ENCODE peak calls at places on chromosome 22, in ten cellular contexts. Y is GM23338, D is Panc1, H is K562, W is prostate gland, F is endothelial cell of umbilical vein, C is esophagus muscularis mucosa, E is vagina, S is GM12878, R is spleen. V is an unnamed sample.

GRCh38 chr22:41062146-41062545 is 30.2 kb upstream of the EP300 start:
- DNase-seq in H (no peak), E (no peak), C (no peak), R (peak), D (no peak), F (no peak), W (no peak), Y (peak), S (no peak), V (no peak)

GRCh38 chr22:46176508-46177003 is 26.2 kb downstream of the PPARA start:
- DNase-seq in W (no peak), C (no peak), H (no peak), S (no peak), R (no peak), D (no peak), E (no peak), Y (no peak), F (no peak), V (no peak)

GRCh38 chr22:48072777-48073176 is 1310.3 kb downstream of the TBC1D22A start:
- DNase-seq in S (no peak), C (no peak), H (no peak), F (no peak), W (no peak), D (no peak), R (no peak), Y (peak), E (no peak), V (no peak)

GRCh38 chr22:26797910-26798309 is 140.5 kb downstream of the MIAT start:
- DNase-seq in W (no peak), D (no peak), H (peak), Y (peak), E (no peak), C (no peak), R (no peak), S (no peak), F (no peak), V (no peak)

GRCh38 chr22:37262346-37262745 is 18.3 kb upstream of the RAC2 start:
- DNase-seq in Y (no peak), E (no peak), R (peak), W (no peak), H (no peak), D (no peak), C (no peak), S (no peak), F (no peak), V (no peak)

GRCh38 chr22:20439556-20439927 is 1.9 kb upstream of the SCARF2 start:
- DNase-seq in S (no peak), W (no peak), Y (no peak), F (no peak), H (no peak), R (peak), E (no peak), C (no peak), D (no peak), V (no peak)

GRCh38 chr22:47605886-47606285 is 843.4 kb downstream of the TBC1D22A start:
- DNase-seq in R (peak), W (no peak), S (no peak), C (no peak), Y (no peak), F (no peak), E (no peak), H (no peak), D (no peak), V (no peak)

GRCh38 chr22:17198188-17199130 is 20.8 kb downstream of the ADA2 start:
- DNase-seq in Y (peak), D (no peak), S (no peak), F (no peak), E (no peak), R (no peak), W (peak), H (peak), C (no peak), V (no peak)

GRCh38 chr22:27438271-27438980 is 363.1 kb downstream of the MN1 start:
- DNase-seq in F (no peak), C (no peak), Y (no peak), S (no peak), H (no peak), E (no peak), D (no peak), W (peak), R (no peak), V (no peak)

GRCh38 chr22:23790819-23791736 is 4.3 kb downstream of the SMARCB1 start:
- DNase-seq in C (no peak), Y (no peak), E (no peak), H (no peak), W (no peak), D (no peak), F (no peak), S (no peak), R (peak), V (no peak)

GRCh38 chr22:41352058-41352457 is 29.7 kb upstream of the TEF start:
- DNase-seq in H (no peak), E (no peak), Y (no peak), W (no peak), F (no peak), C (no peak), R (no peak), S (no peak), D (peak), V (peak)

GRCh38 chr22:46007848-46008261 is 30.9 kb upstream of the WNT7B start:
- DNase-seq in D (no peak), R (peak), Y (no peak), E (no peak), S (no peak), W (peak), H (no peak), F (peak), C (no peak), V (peak)

GRCh38 chr22:30855266-30855665 is 113.3 kb downstream of the MORC2 start:
- DNase-seq in D (no peak), F (no peak), E (no peak), H (no peak), C (no peak), Y (no peak), R (no peak), S (no peak), W (no peak), V (no peak)

GRCh38 chr22:40156001-40156516 is 21.7 kb upstream of the TNRC6B start:
- DNase-seq in Y (peak), C (peak), D (no peak), H (peak), F (peak), S (no peak), R (no peak), E (no peak), W (peak), V (no peak)

GRCh38 chr22:20741634-20742581 is 32.0 kb upstream of the SERPIND1 start:
- DNase-seq in R (no peak), E (no peak), H (peak), W (no peak), Y (peak), S (no peak), F (peak), C (no peak), D (no peak), V (no peak)

GRCh38 chr22:29727248-29727551 is 7.4 kb downstream of the CABP7 start:
- DNase-seq in F (peak), W (no peak), R (no peak), C (no peak), H (peak), D (no peak), S (no peak), Y (peak), E (no peak), V (no peak)

GRCh38 chr22:30828187-30829155 is 133.8 kb downstream of the OSBP2 start:
- DNase-seq in D (no peak), E (no peak), R (no peak), Y (no peak), C (peak), W (no peak), H (no peak), S (no peak), F (no peak), V (no peak)

GRCh38 chr22:22076937-22077703 is 94.5 kb upstream of the TOP3B start:
- DNase-seq in C (no peak), S (no peak), H (no peak), F (no peak), D (no peak), R (no peak), Y (no peak), W (no peak), E (no peak), V (no peak)

GRCh38 chr22:38963872-38964271 is 6.5 kb downstream of the APOBEC3A start:
- DNase-seq in H (no peak), S (no peak), Y (no peak), D (no peak), W (no peak), F (no peak), C (no peak), E (no peak), R (peak), V (no peak)

GRCh38 chr22:47421846-47422245 is 659.4 kb downstream of the TBC1D22A start:
- DNase-seq in S (no peak), D (no peak), C (no peak), H (no peak), R (no peak), E (peak), W (no peak), F (no peak), Y (no peak), V (no peak)

GRCh38 chr22:23098230-23098705 is 27.9 kb downstream of the GNAZ start:
- DNase-seq in S (no peak), W (no peak), F (no peak), C (no peak), H (no peak), R (no peak), Y (no peak), E (no peak), D (no peak), V (no peak)

GRCh38 chr22:22894740-22895731 is 7.4 kb downstream of the IGLL5 start:
- DNase-seq in S (no peak), Y (no peak), E (no peak), D (no peak), F (no peak), W (no peak), R (peak), C (no peak), H (peak), V (no peak)

GRCh38 chr22:46738961-46739870 is 1.2 kb upstream of the CERK start:
- DNase-seq in H (peak), R (no peak), E (no peak), C (no peak), F (peak), S (no peak), W (peak), D (peak), Y (peak), V (no peak)

GRCh38 chr22:19401483-19401882 is 30.1 kb downstream of the HIRA start:
- DNase-seq in D (no peak), Y (no peak), H (no peak), W (no peak), E (no peak), S (no peak), F (no peak), R (no peak), C (no peak), V (no peak)

GRCh38 chr22:33083212-33083611 is 25.0 kb upstream of the SYN3 start:
- DNase-seq in W (no peak), D (peak), C (no peak), E (no peak), R (no peak), S (peak), F (no peak), Y (peak), H (no peak), V (no peak)

DNA sequence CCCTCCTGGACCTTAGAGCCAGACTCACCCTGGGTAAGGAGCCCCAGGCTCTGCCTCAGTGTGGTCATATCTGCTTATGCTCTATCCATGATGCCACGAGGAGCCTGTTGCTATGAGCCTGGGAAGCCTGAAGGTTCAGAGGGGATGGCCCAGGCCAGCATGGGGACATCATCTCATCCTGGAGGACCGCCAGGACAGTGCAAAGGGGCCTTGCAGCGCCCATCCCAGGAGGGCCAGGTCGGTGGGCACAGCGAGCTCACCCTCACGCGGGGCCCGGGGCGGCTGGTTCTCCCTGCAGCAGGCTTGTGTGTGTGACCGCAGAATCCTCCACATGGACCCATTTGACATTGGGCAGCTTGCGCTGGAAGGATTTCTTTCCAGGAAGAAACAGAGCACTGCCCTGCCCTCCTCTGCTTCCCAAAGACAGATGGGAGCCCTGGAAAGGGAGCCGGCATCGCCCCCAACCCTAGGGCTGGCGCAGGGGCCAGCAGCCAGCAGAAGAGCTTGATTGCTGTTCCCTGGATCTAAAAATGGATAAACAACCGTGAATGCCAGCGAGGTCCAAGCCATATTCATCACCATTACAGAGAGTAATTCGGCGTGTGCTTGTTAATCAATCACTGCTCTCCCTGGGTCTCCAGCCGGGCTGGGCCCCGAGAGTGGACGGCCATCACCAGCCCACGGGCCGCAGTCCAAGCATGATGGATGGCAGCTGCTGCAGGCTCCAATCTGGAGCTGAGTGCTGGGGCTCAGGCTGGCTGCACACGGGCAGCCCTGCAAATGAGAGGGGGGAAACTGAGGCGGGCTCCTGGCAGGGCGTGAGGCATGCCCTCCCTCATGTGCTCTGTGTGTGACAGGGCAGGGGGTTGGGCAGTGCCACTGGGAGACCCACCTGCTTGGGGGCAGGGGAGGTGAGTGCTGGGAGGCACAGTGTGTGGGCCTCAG is 739.7 kb downstream of the BRD1 start:
- DNase-seq in Y (no peak), S (no peak), F (no peak), H (no peak), D (no peak), W (no peak), R (peak), C (no peak), E (no peak), V (no peak)
- H3K4me3 ChIP-seq in Y (no peak), S (no peak), F (no peak), H (no peak), D (no peak), W (no peak), R (no peak), C (no peak), E (no peak), V (no peak)

GRCh38 chr22:31947296-31947695 is 3.0 kb downstream of the YWHAH start:
- DNase-seq in D (peak), C (no peak), F (peak), S (no peak), E (no peak), H (no peak), W (no peak), R (no peak), Y (no peak), V (no peak)
- TF ChIP-seq CTCF in D (peak), C (peak), F (peak), S (peak), E (no peak), H (peak), W (peak), R (peak), Y (peak), V (peak)

GRCh38 chr22:42633013-42633412 is 7.4 kb downstream of the ATP5MGL start:
- DNase-seq in Y (no peak), C (no peak), F (no peak), E (no peak), R (no peak), S (no peak), W (no peak), D (no peak), H (no peak), V (no peak)
- TF ChIP-seq POLR2AphosphoS5 in Y (no peak), C (no peak), F (no peak), E (no peak), R (no peak), S (no peak), W (no peak), D (no peak), H (no peak), V (no peak)

GRCh38 chr22:43956805-43957463 is 1.7 kb downstream of the SAMM50 start:
- DNase-seq in Y (peak), W (no peak), H (no peak), D (no peak), C (no peak), F (peak), S (no peak), E (no peak), R (no peak), V (no peak)
- H3K4me3 ChIP-seq in Y (peak), W (no peak), H (peak), D (peak), C (peak), F (no peak), S (peak), E (no peak), R (peak), V (peak)

V was measured in breast epithelium.